ENCODE peak calls at places on chromosomes 6 and 20, in four cellular contexts. J is GM23338, Z is HL-60, F is HCT116. P is an unnamed sample.

GRCh38 chr6:105593056-105593455 is 190.2 kb upstream of the PREP start:
- DNase-seq in J (no peak), Z (no peak), F (no peak), P (no peak)

GRCh38 chr6:148495029-148495428 is 152.4 kb downstream of the SASH1 start:
- DNase-seq in J (no peak), Z (no peak), F (no peak), P (no peak)

GRCh38 chr6:68054776-68055175 is 580.3 kb upstream of the ADGRB3 start:
- DNase-seq in J (no peak), Z (no peak), F (no peak), P (no peak)

GRCh38 chr20:62978559-62978938 is 26.0 kb downstream of the SLC17A9 start:
- DNase-seq in J (no peak), Z (peak; percentile 29), F (no peak), P (no peak)

GRCh38 chr6:34319471-34319885 is 70.7 kb upstream of the SMIM29 start:
- DNase-seq in J (no peak), Z (no peak), F (no peak), P (no peak)

GRCh38 chr6:158409451-158409850 is 97.2 kb downstream of the TULP4 start:
- DNase-seq in J (no peak), Z (peak; percentile 21), F (no peak), P (no peak)

GRCh38 chr6:45327956-45328522 is at the start of gene RUNX2:
- DNase-seq in J (peak; percentile 28), Z (no peak), F (no peak), P (no peak)

GRCh38 chr6:165634486-165634885 is 28.6 kb downstream of the PDE10A start:
- DNase-seq in J (no peak), Z (no peak), F (no peak), P (no peak)

GRCh38 chr20:31573555-31574295 is 31.4 kb upstream of the ID1 start:
- DNase-seq in J (no peak), Z (no peak), F (no peak), P (no peak)

GRCh38 chr20:42688576-42688975 is 501.1 kb downstream of the PTPRT start:
- DNase-seq in J (no peak), Z (no peak), F (no peak), P (no peak)

GRCh38 chr6:130853555-130854183 is 26.5 kb downstream of the SMLR1 start:
- DNase-seq in J (peak; percentile 21), Z (no peak), F (no peak), P (no peak)

GRCh38 chr6:151592449-151593169 is 98.8 kb downstream of the CCDC170 start:
- DNase-seq in J (no peak), Z (no peak), F (no peak), P (no peak)

GRCh38 chr6:23228439-23229024 is 659.2 kb downstream of the HDGFL1 start:
- DNase-seq in J (no peak), Z (no peak), F (no peak), P (no peak)

GRCh38 chr20:16360668-16361067 is 212.6 kb downstream of the KIF16B start:
- DNase-seq in J (no peak), Z (no peak), F (no peak), P (no peak)

GRCh38 chr20:32761831-32762753 is at the start of gene DNMT3B:
- DNase-seq in J (peak; percentile 99), Z (peak; percentile 65), F (peak; percentile 41), P (no peak)

DNA sequence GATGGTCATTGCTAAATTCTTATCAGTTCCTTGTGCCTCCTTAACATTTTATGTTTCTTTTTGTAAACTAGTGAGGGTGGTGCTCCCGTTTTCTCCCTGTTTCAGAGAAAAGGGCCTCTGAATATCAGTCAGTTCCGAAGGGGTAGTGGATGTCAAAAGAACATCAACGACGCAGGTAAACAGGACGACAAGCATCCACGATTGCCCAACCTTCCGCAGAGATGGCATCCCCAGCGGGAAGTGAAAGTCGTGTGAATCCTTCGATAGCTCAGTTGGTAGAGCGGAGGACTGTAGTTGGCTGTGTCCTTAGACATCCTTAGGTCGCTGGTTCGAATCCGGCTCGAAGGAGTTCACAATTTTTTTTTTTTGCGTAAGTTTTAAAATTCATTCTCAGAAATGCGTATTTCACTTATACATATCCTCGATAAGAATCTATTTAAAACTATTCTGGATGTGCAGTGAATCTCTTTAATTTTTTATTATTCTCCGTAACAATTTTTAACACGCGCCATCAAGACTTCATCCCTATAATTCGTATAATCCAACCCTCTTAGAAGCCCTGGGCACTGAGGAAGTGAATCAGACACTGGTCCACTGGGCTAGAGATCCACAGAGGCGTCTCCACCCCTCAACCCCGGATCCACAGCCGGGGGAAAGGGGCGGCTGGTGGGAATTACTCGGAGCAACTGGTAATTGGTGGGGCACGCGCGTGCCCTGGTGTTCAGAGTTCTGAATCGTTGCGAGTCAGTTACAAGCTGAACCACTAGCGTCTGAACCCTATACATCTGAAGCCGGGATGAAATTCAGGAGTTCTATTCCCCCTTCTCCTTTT is 27.9 kb upstream of the ABT1 start:
- DNase-seq in J (peak; percentile 92), Z (peak; percentile 89), F (peak; percentile 92), P (peak; percentile 99)
- TF ChIP-seq POLR2AphosphoS5 in J (no peak), Z (no peak), F (no peak), P (peak; percentile 41)

GRCh38 chr6:72619883-72620696 is 1.8 kb upstream of the KCNQ5 start:
- DNase-seq in J (peak; percentile 46), Z (peak; percentile 69), F (no peak), P (no peak)

GRCh38 chr6:72623808-72624207 is 1.9 kb downstream of the KCNQ5 start:
- DNase-seq in J (no peak), Z (no peak), F (no peak), P (no peak)

GRCh38 chr6:72622094-72622540 is 253 bp downstream of the KCNQ5 start:
- DNase-seq in J (peak; percentile 72), Z (peak; percentile 70), F (no peak), P (no peak)

GRCh38 chr6:72620866-72621242 is 1.0 kb upstream of the KCNQ5 start:
- DNase-seq in J (peak; percentile 27), Z (no peak), F (no peak), P (no peak)

DNA sequence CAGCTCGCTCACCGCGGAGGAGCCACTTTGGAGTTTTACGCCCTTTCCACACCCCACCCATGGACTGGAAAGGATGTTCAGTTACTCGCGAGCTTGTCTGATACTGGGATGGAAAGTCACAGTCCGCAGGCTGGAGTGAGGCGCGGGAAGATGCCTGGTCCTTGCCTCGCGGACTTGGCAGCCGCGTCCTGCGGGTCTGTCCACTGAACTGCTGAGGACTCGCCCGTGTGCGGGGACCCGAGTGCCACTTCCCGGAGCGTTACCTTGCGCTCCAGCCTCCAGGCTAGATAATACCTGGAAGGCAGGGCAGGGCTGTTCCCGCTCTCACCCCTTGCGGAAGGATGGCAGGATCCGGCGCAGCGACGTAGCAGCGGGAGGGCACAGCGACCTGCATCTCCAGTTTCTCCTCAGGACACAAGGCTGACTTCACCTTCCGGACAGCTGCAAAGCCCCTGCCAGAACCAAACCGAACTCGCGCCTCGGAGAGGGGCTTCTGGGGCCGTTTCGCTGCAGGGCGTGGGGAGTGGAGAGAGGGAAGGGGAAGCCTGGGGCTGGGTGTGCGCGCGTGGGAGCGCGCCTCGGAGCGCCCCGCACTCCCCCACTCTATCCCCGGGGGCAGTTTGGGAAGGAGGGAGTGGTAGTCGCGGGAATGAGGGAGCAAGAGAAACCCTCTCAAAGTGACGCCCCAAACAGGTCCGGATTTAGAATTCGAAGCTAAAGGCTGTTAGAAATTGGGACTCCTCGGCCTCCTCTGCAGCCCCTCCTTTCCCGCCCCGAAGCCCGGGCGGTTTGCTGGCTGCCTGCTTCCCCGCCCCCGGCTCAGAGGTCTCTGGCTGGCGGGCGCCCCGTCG is at the start of gene KCNQ5:
- DNase-seq in J (peak; percentile 74), Z (peak; percentile 42), F (no peak), P (no peak)
- TF ChIP-seq REST in J (no peak), Z (no peak), F (no peak), P (peak; percentile 20)

GRCh38 chr6:29828471-29828797 is 809 bp downstream of the HLA-G start:
- DNase-seq in J (peak; percentile 80), Z (no peak), F (no peak), P (no peak)
- H3K4me3 ChIP-seq in J (peak overlapping the region; percentile 71), Z (no peak overlapping the region), F (no peak overlapping the region), P (peak overlapping the region; percentile 18)

GRCh38 chr6:142301421-142302391 is at the start of gene ADGRG6:
- DNase-seq in J (peak; percentile 87), Z (peak; percentile 65), F (peak; percentile 57), P (no peak)
- TF ChIP-seq POLR2AphosphoS5 in J (no peak), Z (no peak), F (peak; percentile 64), P (no peak)

GRCh38 chr6:20441236-20441635 is 39.6 kb downstream of the E2F3 start:
- DNase-seq in J (no peak), Z (no peak), F (no peak), P (no peak)
- TF ChIP-seq REST in J (no peak), Z (no peak), F (no peak), P (no peak)

GRCh38 chr6:73309534-73309783 is 44.6 kb downstream of the DPPA5 start:
- DNase-seq in J (no peak), Z (peak; percentile 9), F (no peak), P (no peak)

GRCh38 chr6:73309784-73310502 is 44.1 kb downstream of the DPPA5 start:
- DNase-seq in J (peak; percentile 69), Z (peak; percentile 34), F (peak; percentile 54), P (peak; percentile 55)

GRCh38 chr6:73308712-73309533 is 45.2 kb downstream of the DPPA5 start:
- DNase-seq in J (peak; percentile 77), Z (no peak), F (peak; percentile 21), P (peak; percentile 42)

GRCh38 chr6:73314577-73315492 is 39.2 kb downstream of the DPPA5 start:
- DNase-seq in J (peak; percentile 82), Z (no peak), F (no peak), P (no peak)
- H3K4me3 ChIP-seq in J (peak overlapping the region; percentile 76), Z (no peak overlapping the region), F (no peak overlapping the region), P (no peak overlapping the region)

DNA sequence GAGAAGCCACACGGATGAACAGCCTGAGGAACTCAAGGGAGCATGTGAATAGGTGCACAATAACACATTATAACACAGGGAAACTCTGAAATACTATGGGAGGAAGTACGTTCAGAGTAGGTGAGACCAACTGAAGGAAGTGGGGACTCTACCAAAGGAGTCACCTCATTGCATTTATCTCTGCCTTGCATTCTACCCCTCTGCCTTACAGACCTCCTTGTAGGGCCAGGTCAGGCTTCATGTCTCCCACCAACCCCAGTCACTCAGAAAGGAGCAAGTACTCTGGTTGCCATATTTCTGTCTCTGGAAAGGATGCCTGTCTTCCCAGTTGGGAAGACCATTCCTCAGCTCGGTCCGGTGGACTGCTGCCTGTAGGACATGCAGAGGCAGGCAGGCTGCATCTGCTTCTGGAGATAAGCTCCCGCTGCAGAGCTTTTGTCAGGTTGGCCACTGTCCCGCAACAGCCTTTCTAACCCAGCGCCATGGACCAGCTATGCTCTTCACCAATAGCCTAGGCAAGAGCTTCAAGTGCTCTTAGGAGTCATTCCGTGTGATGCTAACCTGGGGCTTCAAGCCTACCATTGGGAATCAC is 51.6 kb upstream of the ASIP start:
- DNase-seq in J (no peak), Z (no peak), F (no peak), P (no peak)
- TF ChIP-seq POLR2AphosphoS5 in J (no peak), Z (no peak), F (no peak), P (no peak)

DNA sequence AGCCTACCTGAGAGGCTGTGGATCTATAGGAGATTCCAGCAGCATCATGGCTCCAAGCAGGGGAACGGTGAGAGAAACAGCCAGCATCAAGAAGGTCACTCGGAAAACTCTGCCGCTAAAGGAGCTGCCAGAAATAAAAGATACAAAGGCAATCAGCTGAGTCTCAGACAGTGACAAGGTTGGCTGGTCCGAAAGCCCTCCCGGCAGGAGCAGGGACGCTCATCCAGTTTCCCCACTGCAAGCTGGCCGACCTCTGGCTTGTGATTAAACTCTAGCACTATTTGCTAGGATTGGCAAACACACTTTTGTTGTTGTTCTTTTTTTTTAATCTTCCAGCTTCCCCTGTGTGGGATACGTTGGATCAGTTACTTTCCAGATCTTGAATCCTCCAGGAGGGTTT is 8.7 kb downstream of the APMAP start:
- DNase-seq in J (no peak), Z (no peak), F (no peak), P (no peak)
- TF ChIP-seq REST in J (no peak), Z (no peak), F (no peak), P (no peak)